ENCODE peak calls at places on chromosome 12, in five cellular contexts. N is K562, K is GM23338, Z is WTC11, B is HepG2. M is an unnamed sample.

GRCh38 chr12:53750812-53751335 is 905 bp downstream of the CISTR start:
- DNase-seq in N (no peak), Z (peak), B (no peak), K (peak), M (no peak)

GRCh38 chr12:32496946-32497345 is 97.6 kb downstream of the FGD4 start:
- DNase-seq in B (no peak), Z (no peak), N (no peak), K (no peak), M (no peak)

GRCh38 chr12:25004447-25004846 is 55.5 kb upstream of the BCAT1 start:
- DNase-seq in Z (no peak), N (no peak), B (no peak), K (no peak), M (no peak)

GRCh38 chr12:58106185-58106584 is 164.8 kb downstream of the ATP23 start:
- DNase-seq in Z (no peak), K (no peak), N (no peak), B (no peak), M (no peak)

GRCh38 chr12:54725233-54725843 is 77.2 kb upstream of the DCD start:
- DNase-seq in N (peak), K (peak), Z (no peak), B (peak), M (no peak)

GRCh38 chr12:47905313-47905730 is 528 bp upstream of the VDR start:
- DNase-seq in N (no peak), K (peak), B (no peak), Z (peak), M (no peak)

GRCh38 chr12:63846249-63846967 is 1.9 kb downstream of the SRGAP1 start:
- DNase-seq in B (no peak), Z (no peak), K (no peak), N (no peak), M (no peak)

GRCh38 chr12:93805736-93806141 is 128.6 kb downstream of the CRADD start:
- DNase-seq in Z (no peak), K (no peak), N (no peak), B (no peak), M (no peak)

GRCh38 chr12:52207895-52208294 is 16.1 kb upstream of the KRT80 start:
- DNase-seq in N (no peak), Z (no peak), K (no peak), B (no peak), M (no peak)

GRCh38 chr12:120194534-120195395 is at the start of gene GCN1:
- DNase-seq in Z (peak), N (peak), B (peak), K (peak), M (no peak)

GRCh38 chr12:87678453-87678852 is 350.7 kb downstream of the C12orf50 start:
- DNase-seq in B (no peak), N (no peak), K (no peak), Z (no peak), M (no peak)

GRCh38 chr12:16187684-16188083 is 89.8 kb downstream of the SLC15A5 start:
- DNase-seq in B (no peak), N (no peak), Z (no peak), K (peak), M (no peak)

GRCh38 chr12:6788972-6789905 is at the start of gene CD4:
- DNase-seq in B (no peak), Z (no peak), N (no peak), K (peak), M (no peak)

GRCh38 chr12:88017964-88018363 is 11.2 kb downstream of the C12orf50 start:
- DNase-seq in Z (no peak), B (no peak), K (no peak), N (no peak), M (no peak)

GRCh38 chr12:53068811-53069585 is 10.2 kb downstream of the SPRYD3 start:
- DNase-seq in K (no peak), Z (no peak), B (no peak), N (no peak), M (no peak)

GRCh38 chr12:104356231-104357115 is 52.9 kb downstream of the EID3 start:
- DNase-seq in N (no peak), K (no peak), Z (no peak), B (no peak), M (no peak)

GRCh38 chr12:13359636-13360035 is 163.1 kb downstream of the EMP1 start:
- DNase-seq in K (no peak), B (no peak), Z (no peak), N (no peak), M (no peak)

GRCh38 chr12:52032431-52032796 is 18.8 kb upstream of the NR4A1 start:
- DNase-seq in Z (no peak), K (no peak), N (no peak), B (no peak), M (no peak)

GRCh38 chr12:71456316-71456715 is 16.7 kb downstream of the LGR5 start:
- DNase-seq in B (no peak), K (no peak), Z (no peak), N (no peak), M (no peak)

GRCh38 chr12:31749024-31749704 is 20.3 kb upstream of the AMN1 start:
- DNase-seq in B (peak), N (peak), K (peak), Z (peak), M (peak)

GRCh38 chr12:7667025-7667575 is 1.4 kb upstream of the APOBEC1 start:
- DNase-seq in Z (no peak), K (peak), B (peak), N (peak), M (no peak)

GRCh38 chr12:83186437-83186836 is 499.7 kb downstream of the TMTC2 start:
- DNase-seq in K (no peak), N (no peak), B (no peak), Z (no peak), M (no peak)

GRCh38 chr12:39459027-39459434 is 16.1 kb upstream of the KIF21A start:
- DNase-seq in Z (no peak), B (no peak), N (no peak), K (no peak), M (no peak)

GRCh38 chr12:11917501-11917900 is 153.2 kb upstream of the BCL2L14 start:
- DNase-seq in N (no peak), Z (no peak), K (no peak), B (no peak), M (no peak)

GRCh38 chr12:6570264-6570887 is 2.3 kb upstream of the NOP2 start:
- DNase-seq in Z (peak), N (peak), K (peak), B (peak), M (no peak)

GRCh38 chr12:107967170-107967569 is 161.9 kb upstream of the WSCD2 start:
- DNase-seq in Z (no peak), K (no peak), B (no peak), N (no peak), M (no peak)

GRCh38 chr12:124316257-124316656 is 21.4 kb downstream of the RFLNA start:
- DNase-seq in B (no peak), K (no peak), Z (no peak), N (no peak), M (no peak)

GRCh38 chr12:50925342-50925651 is 27.0 kb upstream of the HIGD1C start:
- DNase-seq in K (peak), Z (peak), N (no peak), B (no peak), M (no peak)

GRCh38 chr12:13462450-13462849 is 265.9 kb downstream of the EMP1 start:
- DNase-seq in K (no peak), Z (no peak), N (no peak), B (no peak), M (no peak)

GRCh38 chr12:22477894-22478287 is 66.5 kb downstream of the C2CD5 start:
- DNase-seq in K (no peak), Z (no peak), N (no peak), B (no peak), M (no peak)

GRCh38 chr12:54222609-54223008 is 33.8 kb upstream of the SMUG1 start:
- DNase-seq in Z (no peak), N (no peak), K (no peak), B (no peak), M (no peak)

GRCh38 chr12:14540801-14541462 is 26.8 kb downstream of the PLBD1 start:
- DNase-seq in N (no peak), B (no peak), K (no peak), Z (no peak), M (no peak)

GRCh38 chr12:71162832-71163711 is 5.3 kb upstream of the TSPAN8 start:
- DNase-seq in N (no peak), Z (no peak), K (no peak), B (peak), M (no peak)

GRCh38 chr12:3204143-3204542 is 127.0 kb downstream of the TSPAN9 start:
- DNase-seq in B (no peak), Z (peak), N (no peak), K (peak), M (no peak)

GRCh38 chr12:124910561-124911478 is 3.6 kb downstream of the UBC start:
- DNase-seq in Z (no peak), N (no peak), B (no peak), K (peak), M (no peak)

GRCh38 chr12:94553130-94553519 is 93.5 kb upstream of the CEP83 start:
- DNase-seq in N (no peak), K (no peak), Z (no peak), B (no peak), M (no peak)

GRCh38 chr12:6532051-6532926 is 2.0 kb upstream of the GAPDH start:
- DNase-seq in Z (peak), K (peak), B (peak), N (peak), M (no peak)

GRCh38 chr12:122125452-122126341 is 47.1 kb downstream of the MLXIP start:
- DNase-seq in K (no peak), B (no peak), Z (no peak), N (no peak), M (no peak)

GRCh38 chr12:88247241-88247643 is 105.1 kb downstream of the TMTC3 start:
- DNase-seq in N (peak), K (no peak), Z (no peak), B (no peak), M (no peak)

GRCh38 chr12:13835657-13836056 is 145.7 kb downstream of the GRIN2B start:
- DNase-seq in Z (no peak), K (no peak), N (no peak), B (no peak), M (no peak)

DNA sequence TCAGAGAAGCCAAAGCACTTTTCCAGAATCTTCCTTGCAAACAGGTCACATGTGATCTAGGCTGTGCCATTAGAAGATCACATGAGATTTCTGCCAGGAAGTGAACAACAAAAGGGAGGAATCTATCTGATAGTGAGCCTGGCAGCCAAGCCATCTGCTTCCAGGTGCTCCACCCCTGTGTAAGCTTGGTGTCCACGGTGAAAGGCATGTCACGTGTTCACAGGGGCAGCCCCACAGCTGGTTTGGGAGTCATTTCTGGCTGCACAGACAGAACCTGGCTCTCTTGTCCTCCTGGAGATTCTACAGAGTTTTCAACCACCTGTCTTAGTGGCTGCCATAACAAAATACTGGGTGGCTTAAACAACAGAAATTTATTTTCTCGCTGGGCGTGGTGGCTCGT is 3.6 kb upstream of the KSR2 start:
- DNase-seq in Z (no peak), B (no peak), K (no peak), N (no peak), M (no peak)
- TF ChIP-seq CREB1 in Z (no peak), B (no peak), K (no peak), N (no peak), M (no peak)

DNA sequence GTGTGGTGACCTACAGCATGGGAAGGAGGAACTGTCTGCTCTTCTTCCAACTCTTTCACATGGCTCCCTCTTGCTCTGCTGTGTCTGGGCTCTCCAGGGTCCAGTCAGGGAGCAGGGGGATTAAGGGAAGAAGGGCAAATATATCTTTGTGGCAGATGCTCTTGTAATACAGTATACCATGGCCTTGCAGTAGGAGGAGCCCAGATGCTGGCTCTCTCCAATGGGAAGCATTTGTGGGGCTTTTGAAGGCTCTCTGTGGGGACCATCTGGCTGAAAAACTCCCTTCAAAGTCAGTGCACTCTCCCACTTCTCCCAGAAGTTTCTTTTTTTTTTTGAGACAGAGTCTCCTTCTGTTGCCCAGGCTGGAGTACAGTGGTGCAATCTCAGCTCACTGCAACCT is 76.6 kb upstream of the TMPO start:
- DNase-seq in Z (no peak), B (no peak), K (no peak), N (no peak), M (no peak)
- TF ChIP-seq CREB1 in Z (no peak), B (no peak), K (no peak), N (no peak), M (no peak)

GRCh38 chr12:115871714-115872113 is 405.8 kb downstream of the MED13L start:
- DNase-seq in K (peak), N (peak), B (peak), Z (peak), M (no peak)
- TF ChIP-seq CREB1 in K (no peak), N (no peak), B (no peak), Z (no peak), M (no peak)

GRCh38 chr12:180445-180844 is 33.5 kb downstream of the SLC6A12 start:
- DNase-seq in B (no peak), Z (no peak), K (no peak), N (peak), M (peak)
- TF ChIP-seq CREB1 in B (no peak), Z (no peak), K (no peak), N (no peak), M (no peak)

GRCh38 chr12:1488908-1489381 is 105.4 kb downstream of the FBXL14 start:
- DNase-seq in K (peak), Z (no peak), N (no peak), B (no peak), M (no peak)
- TF ChIP-seq CREB1 in K (no peak), Z (no peak), N (no peak), B (no peak), M (no peak)

GRCh38 chr12:106255952-106256351 is 8.1 kb upstream of the CKAP4 start:
- DNase-seq in Z (no peak), N (no peak), B (no peak), K (no peak), M (no peak)
- TF ChIP-seq CREB1 in Z (no peak), N (no peak), B (no peak), K (no peak), M (no peak)